ENCODE peak calls at places on chromosomes 1 and 21, in ten cellular contexts. G is left colon; Z is T-helper 9 cell; A is retina; T is activated CD4-positive, alpha-beta T cell treated with anti-CD3 and anti-CD28 coated beads, Interleukin-2, amount 10 ng/mL, durations not matched to agents 7 days and 5 days; X is stimulated activated CD4-positive, alpha-beta T cell treated with anti-CD3 and anti-CD28 coated beads, Interleukin-4, amount 100 ng/mL, for 4 hours; V is midbrain; P is effector memory CD4-positive, alpha-beta T cell; O is MCF 10A; R is AG10803. D is an unnamed sample.

GRCh38 chr1:22969224-22969829 is 3.3 kb downstream of the LACTBL1 start:
- DNase-seq in G (peak), Z (no peak), A (no peak), T (no peak), X (no peak), V (no peak), P (no peak), O (peak), R (peak), D (peak)

GRCh38 chr1:24022611-24023359 is 42.7 kb upstream of the SRSF10 start:
- DNase-seq in G (no peak), Z (no peak), A (no peak), T (no peak), X (no peak), V (no peak), P (no peak), O (peak), R (peak), D (peak)

GRCh38 chr1:181482521-181483083 is 715 bp upstream of the CACNA1E start:
- DNase-seq in G (peak), Z (no peak), A (peak), T (peak), X (no peak), V (peak), P (no peak), O (peak), R (peak), D (no peak)

GRCh38 chr1:113804421-113805255 is 7.6 kb downstream of the RSBN1 start:
- DNase-seq in G (no peak), Z (no peak), A (no peak), T (no peak), X (no peak), V (no peak), P (no peak), O (peak), R (peak), D (peak)

GRCh38 chr1:11098931-11099309 is 749 bp downstream of the EXOSC10 start:
- DNase-seq in G (no peak), Z (no peak), A (no peak), T (no peak), X (no peak), V (no peak), P (no peak), O (no peak), R (no peak), D (no peak)

GRCh38 chr1:214568328-214568727 is 16.9 kb upstream of the PTPN14 start:
- DNase-seq in G (no peak), Z (no peak), A (no peak), T (no peak), X (no peak), V (no peak), P (no peak), O (peak), R (no peak), D (peak)

GRCh38 chr1:111082421-111083192 is 57.3 kb downstream of the DRAM2 start:
- DNase-seq in G (no peak), Z (no peak), A (no peak), T (no peak), X (no peak), V (no peak), P (no peak), O (peak), R (peak), D (no peak)

GRCh38 chr1:247156787-247157232 is 15.0 kb downstream of the ZNF124 start:
- DNase-seq in G (no peak), Z (no peak), A (no peak), T (no peak), X (no peak), V (no peak), P (no peak), O (peak), R (no peak), D (no peak)

GRCh38 chr1:245682638-245683376 is 528.0 kb downstream of the KIF26B start:
- DNase-seq in G (no peak), Z (no peak), A (peak), T (no peak), X (no peak), V (no peak), P (no peak), O (no peak), R (peak), D (no peak)

GRCh38 chr1:149885364-149886111 is 13.8 kb upstream of the BOLA1 start:
- DNase-seq in G (peak), Z (peak), A (peak), T (peak), X (peak), V (peak), P (peak), O (peak), R (peak), D (peak)

GRCh38 chr1:51559064-51559500 is 40.0 kb upstream of the EPS15 start:
- DNase-seq in G (no peak), Z (no peak), A (no peak), T (no peak), X (no peak), V (no peak), P (no peak), O (no peak), R (no peak), D (no peak)

GRCh38 chr1:222068937-222069336 is 327.0 kb upstream of the DUSP10 start:
- DNase-seq in G (no peak), Z (no peak), A (no peak), T (no peak), X (no peak), V (no peak), P (no peak), O (no peak), R (no peak), D (peak)

GRCh38 chr1:56920551-56920950 is 45.3 kb downstream of the C8B start:
- DNase-seq in G (no peak), Z (no peak), A (no peak), T (no peak), X (no peak), V (no peak), P (no peak), O (no peak), R (peak), D (peak)

GRCh38 chr1:185735667-185736105 is 1.5 kb downstream of the HMCN1 start:
- DNase-seq in G (no peak), Z (no peak), A (no peak), T (no peak), X (no peak), V (no peak), P (no peak), O (no peak), R (peak), D (no peak)

GRCh38 chr1:181990730-181991129 is 70.8 kb downstream of the ZNF648 start:
- DNase-seq in G (no peak), Z (no peak), A (no peak), T (no peak), X (no peak), V (no peak), P (no peak), O (no peak), R (no peak), D (no peak)

GRCh38 chr21:36135391-36136094 is 664 bp downstream of the CBR3 start:
- DNase-seq in G (peak), Z (peak), A (peak), T (peak), X (peak), V (peak), P (peak), O (peak), R (peak), D (peak)

GRCh38 chr1:234724517-234725176 is 114.7 kb upstream of the IRF2BP2 start:
- DNase-seq in G (peak), Z (no peak), A (no peak), T (peak), X (no peak), V (no peak), P (no peak), O (no peak), R (no peak), D (no peak)

GRCh38 chr21:15007716-15008296 is 57.0 kb downstream of the NRIP1 start:
- DNase-seq in G (no peak), Z (no peak), A (no peak), T (no peak), X (no peak), V (no peak), P (no peak), O (no peak), R (no peak), D (no peak)

GRCh38 chr21:34343347-34344057 is 20.3 kb upstream of the KCNE2 start:
- DNase-seq in G (no peak), Z (no peak), A (no peak), T (no peak), X (no peak), V (no peak), P (no peak), O (no peak), R (no peak), D (no peak)

GRCh38 chr1:215188302-215188950 is 105.9 kb downstream of the KCNK2 start:
- DNase-seq in G (no peak), Z (no peak), A (no peak), T (no peak), X (no peak), V (no peak), P (no peak), O (peak), R (no peak), D (no peak)

GRCh38 chr1:230308039-230308438 is 118.1 kb downstream of the PGBD5 start:
- DNase-seq in G (peak), Z (no peak), A (no peak), T (no peak), X (no peak), V (no peak), P (no peak), O (peak), R (peak), D (peak)

GRCh38 chr1:229229721-229230135 is 41.2 kb upstream of the RAB4A start:
- DNase-seq in G (no peak), Z (no peak), A (no peak), T (no peak), X (no peak), V (peak), P (no peak), O (peak), R (peak), D (no peak)

GRCh38 chr21:35540950-35541632 is 492.0 kb upstream of the RUNX1 start:
- DNase-seq in G (no peak), Z (no peak), A (no peak), T (no peak), X (no peak), V (no peak), P (no peak), O (no peak), R (peak), D (no peak)

GRCh38 chr1:41312991-41313645 is 48.1 kb upstream of the FOXO6 start:
- DNase-seq in G (no peak), Z (no peak), A (no peak), T (no peak), X (no peak), V (no peak), P (no peak), O (no peak), R (peak), D (no peak)

GRCh38 chr1:153796786-153797659 is 21.8 kb downstream of the SLC27A3 start:
- DNase-seq in G (peak), Z (peak), A (peak), T (peak), X (peak), V (peak), P (peak), O (peak), R (peak), D (peak)

GRCh38 chr1:203628997-203629508 is 2.4 kb downstream of the ATP2B4 start:
- DNase-seq in G (no peak), Z (no peak), A (no peak), T (peak), X (no peak), V (no peak), P (no peak), O (no peak), R (no peak), D (no peak)

GRCh38 chr1:86207323-86207722 is 50.8 kb upstream of the COL24A1 start:
- DNase-seq in G (no peak), Z (no peak), A (no peak), T (no peak), X (no peak), V (no peak), P (no peak), O (peak), R (peak), D (peak)

GRCh38 chr21:42222821-42223390 is 4.0 kb downstream of the ABCG1 start:
- DNase-seq in G (no peak), Z (no peak), A (no peak), T (no peak), X (no peak), V (no peak), P (no peak), O (no peak), R (no peak), D (no peak)

GRCh38 chr1:55572878-55573734 is 357.9 kb upstream of the USP24 start:
- DNase-seq in G (no peak), Z (no peak), A (no peak), T (no peak), X (no peak), V (no peak), P (no peak), O (no peak), R (peak), D (peak)

GRCh38 chr1:100597784-100598183 is 59.8 kb downstream of the GPR88 start:
- DNase-seq in G (no peak), Z (no peak), A (no peak), T (no peak), X (no peak), V (no peak), P (no peak), O (no peak), R (no peak), D (no peak)

GRCh38 chr1:117215733-117216462 is 5.2 kb upstream of the VTCN1 start:
- DNase-seq in G (no peak), Z (no peak), A (no peak), T (no peak), X (no peak), V (no peak), P (no peak), O (no peak), R (no peak), D (no peak)

GRCh38 chr1:55067022-55067781 is 27.9 kb downstream of the PCSK9 start:
- DNase-seq in G (no peak), Z (no peak), A (no peak), T (no peak), X (no peak), V (peak), P (no peak), O (no peak), R (no peak), D (no peak)

GRCh38 chr1:78334952-78335351 is 155.8 kb upstream of the PTGFR start:
- DNase-seq in G (no peak), Z (no peak), A (no peak), T (no peak), X (no peak), V (no peak), P (no peak), O (no peak), R (peak), D (peak)

GRCh38 chr1:230283678-230284077 is 142.5 kb downstream of the PGBD5 start:
- DNase-seq in G (peak), Z (no peak), A (no peak), T (no peak), X (no peak), V (no peak), P (no peak), O (no peak), R (no peak), D (no peak)

GRCh38 chr1:31759266-31760023 is 4.7 kb downstream of the ADGRB2 start:
- DNase-seq in G (no peak), Z (no peak), A (peak), T (no peak), X (no peak), V (no peak), P (no peak), O (no peak), R (no peak), D (no peak)